ENCODE peak calls at places on chromosomes 13 and 19, in five cellular contexts. M is stimulated activated CD8-positive, alpha-beta memory T cell treated with anti-CD3 and anti-CD28 coated beads, Interleukin-4, amount 100 ng/mL, for 1 hour; L is A549; O is CD4-positive, alpha-beta memory T cell; C is anterior cingulate cortex. Q is an unnamed sample.
A peak's percentile ranks its signal among the peaks of the same experiment; 100 is the strongest.

GRCh38 chr13:98216711-98217110 is 39.6 kb upstream of the RNF113B start:
- DNase-seq in M (no peak), L (no peak), O (no peak), C (no peak), Q (no peak)

GRCh38 chr13:98239156-98240076 is 62.3 kb upstream of the RNF113B start:
- DNase-seq in L (no peak), M (no peak), O (no peak), C (no peak), Q (no peak)

GRCh38 chr13:40672310-40673060 is 6.0 kb upstream of the FOXO1 start:
- DNase-seq in L (peak; percentile 70), M (no peak), O (no peak), C (no peak), Q (no peak)

GRCh38 chr13:44685641-44686040 is 109.5 kb upstream of the TSC22D1 start:
- DNase-seq in M (no peak), C (no peak), O (no peak), L (no peak), Q (no peak)

GRCh38 chr13:63110431-63110830 is 1694.8 kb upstream of the PCDH20 start:
- DNase-seq in O (no peak), C (no peak), L (no peak), M (no peak), Q (no peak)

GRCh38 chr13:21061077-21061945 is at the start of gene LATS2:
- DNase-seq in O (peak; percentile 49), C (peak; percentile 86), L (peak; percentile 89), M (peak; percentile 47), Q (peak; percentile 40)

GRCh38 chr13:43185206-43185605 is 161.8 kb downstream of the DNAJC15 start:
- DNase-seq in M (no peak), O (no peak), L (no peak), C (no peak), Q (no peak)

GRCh38 chr13:37226966-37227365 is 121.5 kb upstream of the CSNK1A1L start:
- DNase-seq in C (no peak), L (no peak), M (no peak), O (no peak), Q (no peak)

GRCh38 chr13:49731766-49732165 is 40.5 kb upstream of the EBPL start:
- DNase-seq in L (no peak), O (no peak), C (no peak), M (no peak), Q (no peak)

GRCh38 chr13:40129467-40129866 is 474.0 kb downstream of the COG6 start:
- DNase-seq in M (no peak), C (no peak), O (no peak), L (no peak), Q (no peak)

GRCh38 chr19:1786668-1787067 is 25.4 kb downstream of the ATP8B3 start:
- DNase-seq in L (no peak), C (no peak), O (no peak), M (no peak), Q (no peak)

GRCh38 chr13:80010286-80010831 is 330.6 kb downstream of the SPRY2 start:
- DNase-seq in O (no peak), L (no peak), M (no peak), C (peak; percentile 36), Q (no peak)

GRCh38 chr19:6732803-6733337 is 4.5 kb downstream of the GPR108 start:
- DNase-seq in M (no peak), C (no peak), L (no peak), O (no peak), Q (no peak)

GRCh38 chr13:102097708-102098107 is 304.1 kb downstream of the FGF14 start:
- DNase-seq in C (no peak), L (no peak), O (no peak), M (no peak), Q (no peak)

GRCh38 chr13:89514534-89515312 is 1832.8 kb upstream of the MIR17HG start:
- DNase-seq in M (no peak), L (peak; percentile 91), C (no peak), O (no peak), Q (no peak)

GRCh38 chr19:5339950-5340636 is 519 bp downstream of the PTPRS start:
- DNase-seq in C (peak; percentile 37), O (no peak), L (no peak), M (no peak), Q (no peak)

GRCh38 chr19:42655748-42656147 is 61.0 kb upstream of the CEACAM8 start:
- DNase-seq in C (no peak), O (no peak), M (no peak), L (no peak), Q (no peak)

GRCh38 chr13:54859827-54860226 is 1831.2 kb downstream of the OLFM4 start:
- DNase-seq in O (no peak), L (no peak), M (no peak), C (no peak), Q (no peak)

GRCh38 chr19:2503521-2504109 is 27.7 kb downstream of the GADD45B start:
- DNase-seq in L (peak; percentile 47), M (peak; percentile 52), O (peak; percentile 74), C (no peak), Q (peak; percentile 82)

GRCh38 chr13:91986771-91987515 is 588.5 kb downstream of the GPC5 start:
- DNase-seq in M (no peak), O (no peak), C (no peak), L (no peak), Q (no peak)

GRCh38 chr13:49436890-49437289 is 7.0 kb downstream of the CAB39L start:
- DNase-seq in L (peak; percentile 34), M (no peak), C (peak; percentile 12), O (no peak), Q (no peak)

GRCh38 chr13:52411629-52412028 is 5.7 kb upstream of the THSD1 start:
- DNase-seq in L (peak; percentile 79), O (no peak), C (no peak), M (no peak), Q (no peak)